ENCODE peak calls at places on chromosomes 5 and 9, in ten cellular contexts. U is CD8-positive, alpha-beta T cell; P is iPS DF 6.9; J is left ventricle myocardium inferior; D is right lobe of liver; I is esophagus squamous epithelium; F is CD4-positive, alpha-beta memory T cell; G is OCI-LY7; E is Peyer's patch; K is CD4-positive, alpha-beta T cell. T is an unnamed sample. For H3K9me3, the result is how much of the 10 kb centered on the place peaks cover.

GRCh38 chr9:120913673-120914266 is 12.8 kb downstream of the TRAF1 start:
- DNase-seq in U (no peak), P (no peak), J (no peak), D (no peak), I (no peak), F (no peak), G (no peak), E (no peak), K (no peak), T (no peak)

GRCh38 chr9:28212979-28213378 is 639.7 kb upstream of the C9orf72 start:
- DNase-seq in U (no peak), P (no peak), J (no peak), D (no peak), I (no peak), F (no peak), G (no peak), E (no peak), K (no peak), T (no peak)

GRCh38 chr5:69308046-69308553 is 24.5 kb downstream of the CCDC125 start:
- DNase-seq in U (no peak), P (no peak), J (no peak), D (no peak), I (no peak), F (no peak), G (no peak), E (no peak), K (no peak), T (no peak)

GRCh38 chr9:89312154-89312616 is 1.2 kb downstream of the CKS2 start:
- DNase-seq in U (no peak), P (no peak), J (no peak), D (no peak), I (no peak), F (no peak), G (peak), E (no peak), K (no peak), T (no peak)

GRCh38 chr9:116087246-116087645 is 66.3 kb upstream of the PAPPA start:
- DNase-seq in U (no peak), P (no peak), J (peak), D (peak), I (no peak), F (no peak), G (no peak), E (no peak), K (no peak), T (no peak)

GRCh38 chr5:150409638-150410523 is 2.8 kb downstream of the CD74 start:
- DNase-seq in U (peak), P (peak), J (peak), D (peak), I (no peak), F (peak), G (peak), E (peak), K (no peak), T (no peak)

GRCh38 chr9:98962861-98963260 is 19.2 kb downstream of the COL15A1 start:
- DNase-seq in U (no peak), P (no peak), J (no peak), D (no peak), I (no peak), F (no peak), G (no peak), E (no peak), K (no peak), T (no peak)

GRCh38 chr5:16313761-16314160 is 134.2 kb upstream of the MARCHF11 start:
- DNase-seq in U (no peak), P (no peak), J (no peak), D (no peak), I (no peak), F (no peak), G (no peak), E (no peak), K (no peak), T (no peak)

GRCh38 chr5:177538876-177539275 is 15.5 kb downstream of the FAM193B start:
- DNase-seq in U (no peak), P (no peak), J (no peak), D (no peak), I (no peak), F (no peak), G (no peak), E (no peak), K (no peak), T (no peak)

GRCh38 chr9:20853866-20854265 is 169.8 kb downstream of the FOCAD start:
- DNase-seq in U (no peak), P (no peak), J (no peak), D (no peak), I (no peak), F (no peak), G (no peak), E (no peak), K (no peak), T (no peak)

GRCh38 chr9:127710204-127710805 is 3.5 kb downstream of the CFAP157 start:
- DNase-seq in U (no peak), P (no peak), J (no peak), D (no peak), I (no peak), F (no peak), G (no peak), E (no peak), K (no peak), T (no peak)

GRCh38 chr5:68245325-68245724 is 29.8 kb downstream of the PIK3R1 start:
- DNase-seq in U (no peak), P (no peak), J (no peak), D (no peak), I (no peak), F (no peak), G (no peak), E (no peak), K (no peak), T (no peak)

GRCh38 chr5:176679365-176680225 is 32.3 kb downstream of the TSPAN17 start:
- DNase-seq in U (no peak), P (no peak), J (peak), D (no peak), I (no peak), F (no peak), G (no peak), E (no peak), K (no peak), T (no peak)

GRCh38 chr5:56298329-56298962 is 65.3 kb upstream of the ANKRD55 start:
- DNase-seq in U (no peak), P (no peak), J (no peak), D (no peak), I (no peak), F (no peak), G (no peak), E (no peak), K (no peak), T (no peak)

GRCh38 chr9:137461663-137462395 is 2.7 kb upstream of the NSMF start:
- DNase-seq in U (peak), P (no peak), J (no peak), D (peak), I (no peak), F (peak), G (peak), E (peak), K (peak), T (peak)

GRCh38 chr9:80188579-80188978 is 616.8 kb downstream of the TLE4 start:
- DNase-seq in U (no peak), P (no peak), J (no peak), D (no peak), I (no peak), F (no peak), G (peak), E (no peak), K (no peak), T (no peak)
- H3K9me3 ChIP-seq in U (under half), P (under half), J (under half), D (under half), I (under half), F (under half), G (under half), E (under half), K (under half), T (under half)

DNA sequence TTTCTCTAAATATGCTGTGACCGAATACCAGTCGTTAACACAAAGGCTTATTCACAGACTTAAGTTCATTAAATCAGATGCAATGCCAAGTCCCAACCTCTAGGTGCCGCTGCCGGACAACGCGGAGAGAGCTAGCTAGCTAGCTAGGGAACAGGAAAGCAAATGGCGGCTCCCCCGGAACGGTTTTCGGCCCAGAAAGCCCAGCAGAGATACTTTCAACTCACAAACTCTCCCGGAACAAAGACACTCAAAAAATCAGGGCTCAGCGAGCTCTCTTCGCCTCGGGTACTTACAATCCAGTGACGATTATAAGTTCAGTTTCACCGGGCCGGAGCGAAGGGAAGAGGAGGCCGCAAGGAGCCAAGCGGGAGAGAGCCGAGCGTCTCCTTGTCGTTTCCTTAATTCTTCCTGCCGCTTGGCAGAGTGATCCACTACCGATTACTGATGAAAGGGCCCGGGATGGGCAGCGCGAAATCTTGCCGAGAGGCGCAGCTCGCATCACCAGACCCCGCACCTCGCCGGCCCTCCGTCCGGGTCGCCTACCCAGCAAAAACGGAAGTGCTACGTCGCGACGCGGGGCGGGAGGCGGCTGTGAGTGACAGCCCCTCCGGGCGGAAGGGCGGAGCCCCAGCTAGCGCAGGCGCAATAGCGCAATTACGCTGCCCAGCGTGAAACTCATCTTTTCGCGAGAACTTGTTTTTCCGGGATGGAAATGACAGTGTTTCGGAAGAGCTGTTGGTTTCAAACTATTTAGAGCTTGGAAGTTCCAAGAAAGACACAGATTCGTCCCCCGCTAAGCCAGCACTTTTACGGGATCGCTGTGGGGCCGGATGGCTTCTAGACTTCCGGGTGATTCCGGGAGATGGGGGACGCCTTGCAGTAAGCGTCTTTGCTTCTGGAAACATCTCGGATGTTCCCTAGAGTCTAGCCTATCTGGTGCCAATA is at the start of gene TAF7:
- DNase-seq in U (peak), P (peak), J (peak), D (peak), I (peak), F (peak), G (peak), E (peak), K (peak), T (peak)
- H3K9me3 ChIP-seq in U (under half), P (under half), J (half or more), D (under half), I (under half), F (under half), G (under half), E (under half), K (half or more), T (under half)

DNA sequence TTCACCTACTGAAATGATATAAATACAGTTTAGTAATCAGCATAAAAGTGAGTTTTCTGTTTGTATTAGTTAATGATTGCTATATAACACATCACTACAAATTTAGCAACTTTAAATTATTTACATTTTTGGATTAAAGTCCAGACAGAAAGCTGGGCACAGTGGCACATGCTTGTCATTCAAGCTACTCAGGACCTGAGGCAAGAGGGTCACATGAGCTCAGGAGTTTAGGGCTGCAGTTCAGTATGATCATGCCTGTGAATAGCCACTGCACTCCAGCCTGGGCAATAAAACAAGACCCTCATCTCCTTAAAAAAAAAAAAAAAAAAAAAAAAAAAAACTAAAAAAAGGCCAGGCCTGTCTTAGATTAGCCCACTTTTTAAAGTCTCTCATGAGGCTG is 273.6 kb upstream of the CTNND2 start:
- DNase-seq in U (no peak), P (no peak), J (no peak), D (no peak), I (no peak), F (no peak), G (no peak), E (no peak), K (no peak), T (no peak)
- H3K9me3 ChIP-seq in U (under half), P (under half), J (under half), D (under half), I (under half), F (under half), G (under half), E (under half), K (under half), T (under half)

DNA sequence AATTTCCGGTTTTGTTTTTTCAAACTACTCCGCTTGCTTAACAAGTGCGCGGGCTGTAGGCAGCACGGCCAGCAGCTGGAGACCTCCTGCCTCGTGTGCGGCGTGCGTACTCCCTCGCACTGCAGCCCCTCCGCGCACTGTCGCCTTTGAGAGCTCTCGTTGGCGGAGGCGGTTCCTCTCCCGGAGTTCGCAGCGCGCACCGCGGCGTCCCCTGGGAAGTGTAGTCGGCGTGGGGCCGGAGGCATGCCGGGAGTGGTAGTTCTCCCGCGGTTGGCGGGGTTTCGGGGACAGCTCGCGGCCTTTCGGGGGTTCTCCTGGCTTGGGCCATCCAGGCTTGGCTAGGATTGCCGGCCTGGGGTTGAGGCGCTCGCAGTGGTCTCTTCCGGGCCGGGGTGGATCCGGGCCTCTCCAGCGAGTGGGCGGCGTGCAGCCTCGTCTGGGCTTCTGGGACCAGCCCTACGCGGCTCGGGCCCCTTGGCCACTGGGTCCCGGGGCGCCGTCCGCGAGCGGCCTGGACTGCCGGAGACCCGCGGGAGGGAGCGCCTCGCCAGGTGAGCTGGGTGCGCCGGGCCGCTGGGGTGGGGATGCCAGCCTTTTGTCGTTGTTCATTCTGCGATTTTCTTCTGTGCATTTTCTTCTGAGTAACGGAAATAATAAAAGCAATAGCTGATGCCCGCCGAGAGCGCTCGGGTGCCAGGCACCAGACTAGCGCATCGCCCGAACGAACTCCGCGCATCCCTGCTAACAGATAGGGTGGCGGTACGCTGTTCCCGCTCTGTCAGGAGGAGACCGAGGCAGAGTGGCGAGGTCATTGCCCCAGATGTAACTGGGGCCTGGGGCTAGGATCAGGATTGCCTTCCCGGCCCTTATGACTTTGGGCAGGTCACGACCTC is at the start of gene ZNF354C:
- DNase-seq in U (peak), P (peak), J (peak), D (peak), I (peak), F (peak), G (no peak), E (peak), K (peak), T (peak)
- H3K9me3 ChIP-seq in U (under half), P (under half), J (under half), D (under half), I (under half), F (under half), G (under half), E (under half), K (under half), T (under half)

GRCh38 chr5:159377653-159378052 is 47.4 kb upstream of the IL12B start:
- DNase-seq in U (no peak), P (no peak), J (no peak), D (no peak), I (no peak), F (no peak), G (no peak), E (no peak), K (no peak), T (no peak)
- H3K9me3 ChIP-seq in U (under half), P (under half), J (under half), D (under half), I (under half), F (under half), G (under half), E (under half), K (under half), T (under half)

GRCh38 chr9:61668846-61669245 is 479.0 kb downstream of the SPATA31A7 start:
- DNase-seq in U (no peak), P (no peak), J (no peak), D (no peak), I (no peak), F (no peak), G (no peak), E (no peak), K (no peak), T (no peak)
- H3K9me3 ChIP-seq in U (under half), P (under half), J (under half), D (under half), I (under half), F (under half), G (under half), E (under half), K (under half), T (under half)

GRCh38 chr9:6869081-6869948 is 111.5 kb downstream of the KDM4C start:
- DNase-seq in U (no peak), P (peak), J (no peak), D (no peak), I (no peak), F (no peak), G (no peak), E (no peak), K (no peak), T (no peak)

DNA sequence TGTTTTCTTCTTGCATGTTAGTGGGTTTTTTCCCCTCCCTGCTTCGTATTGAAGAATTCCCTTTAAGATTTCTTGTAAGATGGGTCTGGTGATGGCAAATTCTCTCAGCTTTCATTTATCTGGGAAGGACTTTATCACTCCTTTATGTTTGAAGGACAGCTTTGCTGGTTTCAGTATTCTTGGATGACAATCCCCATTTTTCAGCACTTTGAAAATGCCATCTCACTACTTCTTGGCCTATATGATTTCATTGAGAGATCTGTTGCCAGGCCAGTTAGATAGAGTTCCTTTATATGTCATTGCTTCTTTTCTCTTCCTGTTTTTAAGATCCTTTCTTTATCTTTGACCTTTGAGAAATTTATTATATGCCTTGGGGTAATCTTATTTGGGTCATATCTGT is 106.3 kb downstream of the KDM4C start:
- DNase-seq in U (no peak), P (no peak), J (no peak), D (no peak), I (no peak), F (no peak), G (no peak), E (no peak), K (no peak), T (no peak)
- H3K9me3 ChIP-seq in U (under half), P (under half), J (under half), D (under half), I (under half), F (under half), G (under half), E (under half), K (under half), T (under half)

DNA sequence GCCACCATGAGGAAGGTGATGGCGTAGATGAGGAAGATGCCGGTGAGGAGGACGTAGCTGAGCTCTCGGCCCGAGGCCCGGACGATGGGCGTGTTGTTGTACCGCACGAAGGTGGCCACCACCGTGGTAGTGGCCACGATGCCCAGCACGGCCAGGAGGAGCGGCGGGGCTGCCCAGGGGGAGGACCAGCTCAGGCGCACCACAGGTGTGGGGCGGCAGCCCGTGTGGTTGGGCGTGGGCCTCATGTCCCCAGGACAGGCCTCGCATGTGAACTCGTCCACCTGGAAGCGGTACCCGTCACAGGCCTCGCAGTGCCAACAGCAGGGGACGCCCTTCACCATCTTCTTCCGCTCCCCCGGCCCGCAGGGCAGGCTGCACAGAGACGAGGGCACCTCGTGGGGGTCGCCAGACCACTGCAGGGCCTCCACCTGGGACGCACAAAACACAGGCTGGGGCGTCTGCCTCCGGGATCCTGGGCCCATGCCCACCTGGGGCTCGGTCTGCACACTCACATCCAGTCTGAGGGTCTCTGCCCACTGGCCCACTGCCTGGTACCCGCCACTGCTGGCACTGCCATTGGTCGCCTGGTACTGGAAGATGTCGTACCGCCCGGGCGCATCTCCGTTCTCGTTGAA is 8.7 kb downstream of the GRM6 start:
- DNase-seq in U (no peak), P (no peak), J (no peak), D (no peak), I (no peak), F (no peak), G (no peak), E (no peak), K (no peak), T (no peak)
- H3K9me3 ChIP-seq in U (under half), P (under half), J (half or more), D (under half), I (under half), F (under half), G (under half), E (under half), K (under half), T (under half)